ENCODE peak calls at places on chromosomes 5 and 9, in eight cellular contexts. U is B cell, B is WTC11, Y is T-helper 9 cell, E is ACHN, J is cardiac muscle cell, P is spleen, K is heart left ventricle. S is an unnamed sample.

GRCh38 chr5:78506296-78507049 is 142.1 kb downstream of the LHFPL2 start:
- DNase-seq in J (no peak), E (no peak), U (no peak), P (no peak), K (no peak), B (no peak), Y (no peak), S (no peak)

GRCh38 chr5:98911221-98912040 is 17.4 kb downstream of the CHD1 start:
- DNase-seq in U (no peak), J (no peak), E (no peak), Y (no peak), K (no peak), P (no peak), B (no peak), S (no peak)

GRCh38 chr5:21802869-21803490 is 1050.2 kb downstream of the CDH12 start:
- DNase-seq in B (no peak), U (no peak), E (peak), J (peak), Y (no peak), P (no peak), K (no peak), S (no peak)

GRCh38 chr5:34511915-34512314 is 144.2 kb upstream of the RAI14 start:
- DNase-seq in P (no peak), Y (no peak), K (no peak), B (no peak), J (peak), E (no peak), U (no peak), S (no peak)

GRCh38 chr9:130921483-130921806 is 17.6 kb downstream of the FIBCD1 start:
- DNase-seq in B (no peak), Y (no peak), P (no peak), U (no peak), E (no peak), J (no peak), K (no peak), S (no peak)

GRCh38 chr9:132500193-132500592 is 82.2 kb upstream of the BARHL1 start:
- DNase-seq in B (no peak), J (no peak), K (no peak), E (no peak), P (no peak), Y (no peak), U (no peak), S (no peak)

GRCh38 chr9:137516144-137516917 is 33.9 kb downstream of the PNPLA7 start:
- DNase-seq in E (no peak), Y (no peak), U (no peak), J (no peak), B (no peak), K (no peak), P (no peak), S (no peak)

GRCh38 chr5:153372433-153373167 is 117.9 kb upstream of the GRIA1 start:
- DNase-seq in J (no peak), P (no peak), Y (no peak), U (no peak), B (no peak), K (no peak), E (no peak), S (no peak)

GRCh38 chr5:386432-387341 is 56.3 kb upstream of the EXOC3 start:
- DNase-seq in K (peak), U (no peak), P (no peak), Y (no peak), E (no peak), J (no peak), B (no peak), S (no peak)

GRCh38 chr5:14908195-14908594 is 36.6 kb upstream of the ANKH start:
- DNase-seq in Y (no peak), E (no peak), B (no peak), U (no peak), K (no peak), J (peak), P (no peak), S (no peak)

GRCh38 chr9:76269789-76270188 is 124.4 kb downstream of the RFK start:
- DNase-seq in Y (no peak), P (no peak), U (no peak), B (no peak), J (no peak), E (no peak), K (no peak), S (no peak)

GRCh38 chr9:134175808-134176598 is 11.6 kb upstream of the RNU6ATAC start:
- DNase-seq in Y (no peak), P (peak), E (no peak), K (peak), U (no peak), B (no peak), J (peak), S (no peak)

GRCh38 chr5:93274291-93274690 is 306.7 kb downstream of the NR2F1-AS1 start:
- DNase-seq in J (peak), Y (no peak), P (no peak), E (no peak), U (no peak), B (no peak), K (no peak), S (no peak)

GRCh38 chr9:14616188-14616982 is 76.8 kb downstream of the ZDHHC21 start:
- DNase-seq in E (peak), J (peak), K (no peak), U (no peak), P (no peak), Y (no peak), B (no peak), S (no peak)

GRCh38 chr5:61732376-61732775 is 400.3 kb downstream of the ZSWIM6 start:
- DNase-seq in U (no peak), Y (no peak), J (peak), B (no peak), K (no peak), E (no peak), P (no peak), S (no peak)

GRCh38 chr5:44183753-44184152 is 205.5 kb downstream of the FGF10 start:
- DNase-seq in B (no peak), P (no peak), Y (no peak), U (no peak), E (no peak), K (no peak), J (no peak), S (no peak)

GRCh38 chr9:23438299-23438907 is 387.6 kb downstream of the ELAVL2 start:
- DNase-seq in B (no peak), K (no peak), U (no peak), E (no peak), J (no peak), P (no peak), Y (no peak), S (no peak)

GRCh38 chr9:105328872-105329728 is 84.6 kb downstream of the SLC44A1 start:
- DNase-seq in Y (no peak), P (no peak), B (no peak), J (no peak), K (no peak), U (no peak), E (no peak), S (no peak)

S was measured in endothelial cell.